ENCODE peak calls at places on chromosome 3, in ten cellular contexts. V is GM13976; S is fibroblast of mammary gland; P is AG10803; D is ovary; J is CD8-positive, alpha-beta T cell; F is uterus; K is hepatocyte; Z is fibroblast of lung; R is left ventricle myocardium inferior. E is an unnamed sample.
A peak's percentile ranks its signal among the peaks of the same experiment; 100 is the strongest.

GRCh38 chr3:63141-63845 is 133.3 kb upstream of the CHL1 start:
- DNase-seq in V (no peak), S (peak; percentile 41), P (no peak), D (no peak), J (no peak), F (no peak), K (peak; percentile 8), Z (peak; percentile 18), R (no peak), E (no peak)

GRCh38 chr3:49845694-49846093 is 10.7 kb downstream of the TRAIP start:
- DNase-seq in V (no peak), S (no peak), P (no peak), D (no peak), J (no peak), F (no peak), K (peak; percentile 3), Z (no peak), R (no peak), E (no peak)

GRCh38 chr3:33145901-33146580 is 32.2 kb downstream of the CRTAP start:
- DNase-seq in V (no peak), S (no peak), P (no peak), D (no peak), J (no peak), F (no peak), K (no peak), Z (no peak), R (no peak), E (no peak)

GRCh38 chr3:194225988-194226663 is 90.2 kb downstream of the HES1 start:
- DNase-seq in V (no peak), S (peak; percentile 19), P (peak; percentile 29), D (no peak), J (no peak), F (no peak), K (no peak), Z (peak; percentile 67), R (no peak), E (no peak)

GRCh38 chr3:51733859-51734571 is 27.1 kb downstream of the GRM2 start:
- DNase-seq in V (no peak), S (no peak), P (no peak), D (no peak), J (no peak), F (no peak), K (no peak), Z (no peak), R (no peak), E (no peak)

GRCh38 chr3:33940149-33940548 is 141.7 kb downstream of the PDCD6IP start:
- DNase-seq in V (no peak), S (peak; percentile 55), P (no peak), D (no peak), J (no peak), F (no peak), K (no peak), Z (peak; percentile 30), R (no peak), E (no peak)

GRCh38 chr3:56962200-56962599 is 98.3 kb upstream of the SPATA12 start:
- DNase-seq in V (no peak), S (no peak), P (no peak), D (no peak), J (no peak), F (no peak), K (no peak), Z (no peak), R (no peak), E (no peak)

GRCh38 chr3:12878026-12878636 is 36.8 kb upstream of the RPL32 start:
- DNase-seq in V (no peak), S (no peak), P (no peak), D (no peak), J (no peak), F (no peak), K (no peak), Z (no peak), R (no peak), E (no peak)

GRCh38 chr3:111904376-111905241 is 45.5 kb downstream of the PHLDB2 start:
- DNase-seq in V (no peak), S (peak; percentile 95), P (peak; percentile 98), D (no peak), J (no peak), F (no peak), K (peak; percentile 26), Z (peak; percentile 97), R (no peak), E (no peak)

GRCh38 chr3:159798951-159799350 is 189.7 kb upstream of the IL12A start:
- DNase-seq in V (no peak), S (no peak), P (peak; percentile 85), D (no peak), J (no peak), F (no peak), K (peak; percentile 54), Z (peak; percentile 96), R (no peak), E (no peak)

GRCh38 chr3:60250210-60250609 is 1001.0 kb downstream of the FHIT start:
- DNase-seq in V (no peak), S (peak; percentile 19), P (peak; percentile 24), D (no peak), J (no peak), F (no peak), K (no peak), Z (peak; percentile 18), R (no peak), E (no peak)

GRCh38 chr3:141321109-141321497 is 47.2 kb upstream of the ZBTB38 start:
- DNase-seq in V (no peak), S (peak; percentile 27), P (peak; percentile 17), D (no peak), J (no peak), F (no peak), K (no peak), Z (peak; percentile 63), R (no peak), E (no peak)

GRCh38 chr3:100756441-100756840 is 47.1 kb downstream of the TFG start:
- DNase-seq in V (no peak), S (no peak), P (peak; percentile 85), D (no peak), J (no peak), F (no peak), K (no peak), Z (peak; percentile 62), R (peak; percentile 38), E (no peak)

GRCh38 chr3:179969525-179969924 is 67.2 kb downstream of the PEX5L start:
- DNase-seq in V (no peak), S (peak; percentile 74), P (peak; percentile 7), D (no peak), J (no peak), F (no peak), K (no peak), Z (peak; percentile 45), R (no peak), E (no peak)

GRCh38 chr3:81909756-81910155 is 148.3 kb upstream of the GBE1 start:
- DNase-seq in V (no peak), S (no peak), P (no peak), D (no peak), J (no peak), F (no peak), K (no peak), Z (peak; percentile 23), R (no peak), E (no peak)

GRCh38 chr3:9778518-9779129 is 8.9 kb upstream of the CAMK1 start:
- DNase-seq in V (no peak), S (peak; percentile 55), P (peak; percentile 55), D (no peak), J (no peak), F (no peak), K (no peak), Z (peak; percentile 32), R (no peak), E (no peak)

GRCh38 chr3:29440321-29441019 is 159.6 kb downstream of the RBMS3 start:
- DNase-seq in V (no peak), S (no peak), P (peak; percentile 42), D (no peak), J (no peak), F (no peak), K (peak; percentile 63), Z (peak; percentile 52), R (no peak), E (peak; percentile 22)

GRCh38 chr3:29195055-29195454 is 85.8 kb upstream of the RBMS3 start:
- DNase-seq in V (no peak), S (no peak), P (no peak), D (no peak), J (no peak), F (no peak), K (no peak), Z (peak; percentile 77), R (no peak), E (no peak)

DNA sequence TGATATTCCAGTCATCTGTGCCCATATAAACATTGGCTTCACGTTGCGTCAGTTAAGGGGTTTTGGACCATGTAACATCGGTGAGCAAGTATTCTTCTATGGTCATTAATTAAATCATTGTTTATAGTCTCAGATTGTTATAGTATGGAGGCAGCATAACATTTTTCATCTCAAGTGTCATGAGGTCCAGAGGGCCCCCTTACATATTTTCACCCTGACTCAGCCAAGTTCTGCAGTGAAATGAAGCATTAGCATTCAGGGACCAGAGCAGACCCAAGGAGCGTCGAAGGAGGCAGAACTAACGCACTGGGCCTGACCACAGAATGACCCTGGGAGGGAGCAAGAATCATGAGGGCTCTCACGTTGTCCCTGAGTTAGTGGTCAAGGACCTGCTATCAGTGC is 171.5 kb downstream of the LRTM1 start:
- DNase-seq in V (no peak), S (peak; percentile 5), P (peak; percentile 83), D (no peak), J (no peak), F (no peak), K (peak; percentile 15), Z (peak; percentile 97), R (no peak), E (no peak)
- TF ChIP-seq CTCF in V (no peak), S (no peak), P (no peak), D (no peak), J (no peak), F (no peak), K (no peak), Z (no peak), R (no peak), E (no peak)

DNA sequence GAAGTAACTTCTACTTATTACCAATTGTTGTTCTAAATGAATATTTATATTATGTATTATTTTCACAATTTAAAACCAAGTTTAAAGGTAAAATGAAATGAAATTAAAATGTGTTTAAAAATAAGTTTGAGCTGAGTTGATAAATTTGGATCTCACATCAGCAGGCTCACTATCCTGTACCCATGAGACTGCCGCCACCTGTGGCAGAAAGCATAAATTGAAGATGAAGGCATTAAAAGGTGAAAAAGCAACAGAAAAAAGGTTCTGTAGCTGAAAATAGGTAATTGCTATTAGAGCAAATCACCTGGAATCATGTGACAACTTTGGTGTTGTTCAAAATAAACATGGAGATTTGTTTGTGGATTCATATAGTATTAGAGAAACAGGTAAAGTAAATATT is 133.0 kb upstream of the CADM2 start:
- DNase-seq in V (no peak), S (no peak), P (no peak), D (no peak), J (no peak), F (no peak), K (no peak), Z (no peak), R (no peak), E (no peak)
- TF ChIP-seq CTCF in V (no peak), S (no peak), P (no peak), D (no peak), J (no peak), F (no peak), K (no peak), Z (no peak), R (no peak), E (no peak)

GRCh38 chr3:42600111-42600957 is at the start of gene NKTR:
- DNase-seq in V (peak; percentile 93), S (peak; percentile 95), P (peak; percentile 95), D (peak; percentile 98), J (peak; percentile 100), F (peak; percentile 97), K (peak; percentile 99), Z (peak; percentile 98), R (peak; percentile 97), E (peak; percentile 99)
- TF ChIP-seq CTCF in V (no peak), S (no peak), P (peak; percentile 9), D (no peak), J (no peak), F (no peak), K (no peak), Z (no peak), R (no peak), E (no peak)

GRCh38 chr3:98068824-98069223 is 18.1 kb upstream of the OR5AC2 start:
- DNase-seq in V (no peak), S (no peak), P (no peak), D (no peak), J (no peak), F (no peak), K (no peak), Z (no peak), R (no peak), E (no peak)
- TF ChIP-seq CTCF in V (no peak), S (peak; percentile 9), P (no peak), D (no peak), J (no peak), F (no peak), K (no peak), Z (no peak), R (no peak), E (no peak)